ENCODE peak calls at places on chromosomes 13 and 19, in seven cellular contexts. J is sciatic nerve; G is activated CD4-positive, alpha-beta memory T cell treated with anti-CD3 and anti-CD28 coated beads for 36 hours; V is NCI-H1092 treated with DMSO at 0.1 percent for 48 hours; H is caudate nucleus; Y is anterior cingulate cortex; E is posterior cingulate gyrus. Q is an unnamed sample.
A peak's percentile ranks its signal among the peaks of the same experiment; 100 is the strongest.

GRCh38 chr13:31431722-31432137 is 232.0 kb downstream of the B3GLCT start:
- DNase-seq in J (peak; percentile 64), G (peak; percentile 64), V (peak; percentile 1), H (no peak), Y (peak; percentile 14), E (peak; percentile 35), Q (no peak)

GRCh38 chr13:53605306-53605705 is 576.7 kb downstream of the OLFM4 start:
- DNase-seq in J (no peak), G (no peak), V (no peak), H (no peak), Y (no peak), E (no peak), Q (no peak)

GRCh38 chr19:44618640-44619357 is 5.4 kb downstream of the IGSF23 start:
- DNase-seq in J (no peak), G (no peak), V (no peak), H (no peak), Y (no peak), E (no peak), Q (no peak)

GRCh38 chr13:50645092-50645491 is 198.4 kb downstream of the DLEU7 start:
- DNase-seq in J (no peak), G (no peak), V (no peak), H (no peak), Y (no peak), E (no peak), Q (no peak)

GRCh38 chr13:70034280-70034679 is 73.3 kb upstream of the ATXN8OS start:
- DNase-seq in J (no peak), G (no peak), V (no peak), H (no peak), Y (no peak), E (no peak), Q (no peak)

GRCh38 chr19:1361601-1362384 is 21.9 kb upstream of the NDUFS7 start:
- DNase-seq in J (no peak), G (no peak), V (no peak), H (no peak), Y (no peak), E (no peak), Q (no peak)

GRCh38 chr19:42465827-42466280 is 23.1 kb upstream of the CXCL17 start:
- DNase-seq in J (no peak), G (no peak), V (no peak), H (no peak), Y (no peak), E (no peak), Q (no peak)

GRCh38 chr19:29724102-29724641 is 9.1 kb upstream of the C19orf12 start:
- DNase-seq in J (no peak), G (peak; percentile 30), V (peak; percentile 35), H (no peak), Y (peak; percentile 47), E (peak; percentile 48), Q (peak; percentile 17)

GRCh38 chr13:44576396-44577235 is 486 bp upstream of the TSC22D1 start:
- DNase-seq in J (peak; percentile 66), G (no peak), V (no peak), H (no peak), Y (no peak), E (peak; percentile 47), Q (no peak)

GRCh38 chr19:18933297-18933696 is 7.7 kb downstream of the HOMER3 start:
- DNase-seq in J (no peak), G (no peak), V (no peak), H (no peak), Y (no peak), E (no peak), Q (no peak)

GRCh38 chr19:35327642-35328041 is 1.3 kb upstream of the CD22 start:
- DNase-seq in J (no peak), G (no peak), V (no peak), H (no peak), Y (no peak), E (no peak), Q (no peak)

GRCh38 chr19:3024870-3025515 is 4.1 kb downstream of the TLE2 start:
- DNase-seq in J (no peak), G (peak; percentile 34), V (no peak), H (no peak), Y (no peak), E (no peak), Q (no peak)

GRCh38 chr13:32938907-32939306 is 77.3 kb upstream of the KL start:
- DNase-seq in J (no peak), G (no peak), V (no peak), H (no peak), Y (no peak), E (no peak), Q (no peak)

GRCh38 chr13:38783992-38784875 is 97.4 kb downstream of the FREM2 start:
- DNase-seq in J (peak; percentile 60), G (no peak), V (no peak), H (no peak), Y (no peak), E (no peak), Q (no peak)

GRCh38 chr19:49114630-49115363 is 627 bp downstream of the LIN7B start:
- DNase-seq in J (peak; percentile 81), G (peak; percentile 70), V (peak; percentile 16), H (peak; percentile 78), Y (peak; percentile 88), E (peak; percentile 72), Q (peak; percentile 78)

GRCh38 chr19:30896551-30896950 is 452.7 kb downstream of the TSHZ3 start:
- DNase-seq in J (no peak), G (no peak), V (no peak), H (no peak), Y (no peak), E (no peak), Q (no peak)

GRCh38 chr13:75637101-75637774 is 1.1 kb downstream of the LMO7 start:
- DNase-seq in J (no peak), G (no peak), V (no peak), H (no peak), Y (no peak), E (no peak), Q (no peak)

GRCh38 chr13:43797154-43797553 is 10.4 kb upstream of the ENOX1 start:
- DNase-seq in J (no peak), G (no peak), V (no peak), H (no peak), Y (no peak), E (no peak), Q (no peak)

GRCh38 chr19:46369817-46370216 is 22.9 kb downstream of the PPP5C start:
- DNase-seq in J (no peak), G (peak; percentile 45), V (no peak), H (no peak), Y (no peak), E (no peak), Q (no peak)

GRCh38 chr19:15869109-15869555 is 28.7 kb downstream of the CYP4F2 start:
- DNase-seq in J (no peak), G (peak; percentile 56), V (no peak), H (no peak), Y (peak; percentile 3), E (peak; percentile 22), Q (no peak)

GRCh38 chr19:28469544-28469943 is 743.4 kb downstream of the UQCRFS1 start:
- DNase-seq in J (no peak), G (no peak), V (no peak), H (no peak), Y (no peak), E (no peak), Q (no peak)

GRCh38 chr19:13995878-13996765 is 10.0 kb downstream of the RFX1 start:
- DNase-seq in J (no peak), G (no peak), V (no peak), H (no peak), Y (no peak), E (no peak), Q (no peak)

GRCh38 chr19:1082165-1082927 is 12.8 kb downstream of the POLR2E start:
- DNase-seq in J (no peak), G (peak; percentile 92), V (peak; percentile 54), H (no peak), Y (no peak), E (no peak), Q (no peak)

GRCh38 chr19:2665103-2665502 is 37.4 kb downstream of the GNG7 start:
- DNase-seq in J (no peak), G (no peak), V (no peak), H (no peak), Y (no peak), E (peak; percentile 53), Q (no peak)

GRCh38 chr13:112144616-112145220 is 77.8 kb downstream of the SOX1 start:
- DNase-seq in J (no peak), G (no peak), V (no peak), H (no peak), Y (no peak), E (no peak), Q (no peak)

GRCh38 chr19:6035026-6035425 is 57.1 kb upstream of the RANBP3 start:
- DNase-seq in J (peak; percentile 50), G (no peak), V (no peak), H (no peak), Y (no peak), E (no peak), Q (no peak)

GRCh38 chr13:46184277-46184699 is 2.3 kb upstream of the LCP1 start:
- DNase-seq in J (no peak), G (peak; percentile 87), V (peak; percentile 15), H (no peak), Y (no peak), E (no peak), Q (no peak)

GRCh38 chr13:52850396-52851152 is 2.1 kb upstream of the PCDH8 start:
- DNase-seq in J (peak; percentile 88), G (peak; percentile 65), V (peak; percentile 58), H (peak; percentile 45), Y (peak; percentile 61), E (peak; percentile 68), Q (peak; percentile 69)

GRCh38 chr19:4567584-4568071 is 8.1 kb upstream of the SEMA6B start:
- DNase-seq in J (peak; percentile 84), G (peak; percentile 80), V (no peak), H (no peak), Y (no peak), E (peak; percentile 30), Q (no peak)

GRCh38 chr19:33273881-33274662 is 28.3 kb downstream of the CEBPA start:
- DNase-seq in J (no peak), G (peak; percentile 71), V (no peak), H (no peak), Y (no peak), E (no peak), Q (peak; percentile 22)

GRCh38 chr13:69425235-69425634 is 682.4 kb upstream of the ATXN8OS start:
- DNase-seq in J (no peak), G (no peak), V (no peak), H (no peak), Y (no peak), E (no peak), Q (no peak)